ENCODE peak calls at places on chromosome 18, in eight cellular contexts. One of them, this sample, is unnamed.

GRCh38 chr18:9684901-9685738 is 23.0 kb upstream of the RAB31 start:
- DNase-seq in astrocyte: peak
- DNase-seq in PC-3: no peak
- DNase-seq in lower leg skin: no peak
- DNase-seq in Calu3: no peak
- DNase-seq in kidney: no peak
- DNase-seq in nephron progenitor cell: no peak
- DNase-seq in brain microvascular endothelial cell: no peak
- DNase-seq in this sample: no peak

GRCh38 chr18:64283059-64283458 is 134.2 kb upstream of the LINC00305 start:
- DNase-seq in nephron progenitor cell: no peak
- DNase-seq in astrocyte: no peak
- DNase-seq in kidney: no peak
- DNase-seq in brain microvascular endothelial cell: no peak
- DNase-seq in PC-3: no peak
- DNase-seq in Calu3: no peak
- DNase-seq in lower leg skin: no peak
- DNase-seq in this sample: no peak

GRCh38 chr18:8990276-8991031 is 112.0 kb upstream of the NDUFV2 start:
- DNase-seq in lower leg skin: no peak
- DNase-seq in PC-3: no peak
- DNase-seq in brain microvascular endothelial cell: no peak
- DNase-seq in nephron progenitor cell: no peak
- DNase-seq in kidney: no peak
- DNase-seq in Calu3: no peak
- DNase-seq in astrocyte: peak
- DNase-seq in this sample: no peak

GRCh38 chr18:50753311-50753710 is 66.5 kb downstream of the MRO start:
- DNase-seq in lower leg skin: no peak
- DNase-seq in astrocyte: no peak
- DNase-seq in nephron progenitor cell: no peak
- DNase-seq in PC-3: no peak
- DNase-seq in Calu3: no peak
- DNase-seq in kidney: no peak
- DNase-seq in brain microvascular endothelial cell: no peak
- DNase-seq in this sample: no peak

GRCh38 chr18:33495278-33495677 is 54.8 kb upstream of the CCDC178 start:
- DNase-seq in lower leg skin: no peak
- DNase-seq in Calu3: peak
- DNase-seq in PC-3: peak
- DNase-seq in kidney: no peak
- DNase-seq in brain microvascular endothelial cell: peak
- DNase-seq in astrocyte: peak
- DNase-seq in nephron progenitor cell: peak
- DNase-seq in this sample: no peak

GRCh38 chr18:48405108-48405507 is 4.1 kb downstream of the ZBTB7C start:
- DNase-seq in astrocyte: peak
- DNase-seq in nephron progenitor cell: no peak
- DNase-seq in PC-3: peak
- DNase-seq in lower leg skin: no peak
- DNase-seq in kidney: no peak
- DNase-seq in Calu3: no peak
- DNase-seq in brain microvascular endothelial cell: no peak
- DNase-seq in this sample: no peak

GRCh38 chr18:52484977-52485376 is 145.0 kb downstream of the DCC start:
- DNase-seq in lower leg skin: no peak
- DNase-seq in nephron progenitor cell: no peak
- DNase-seq in Calu3: no peak
- DNase-seq in PC-3: peak
- DNase-seq in kidney: no peak
- DNase-seq in astrocyte: no peak
- DNase-seq in brain microvascular endothelial cell: no peak
- DNase-seq in this sample: no peak

GRCh38 chr18:44939037-44939665 is 258.5 kb downstream of the SETBP1 start:
- DNase-seq in kidney: no peak
- DNase-seq in astrocyte: no peak
- DNase-seq in nephron progenitor cell: no peak
- DNase-seq in lower leg skin: no peak
- DNase-seq in Calu3: no peak
- DNase-seq in brain microvascular endothelial cell: no peak
- DNase-seq in PC-3: peak
- DNase-seq in this sample: no peak

GRCh38 chr18:7688580-7688979 is 121.5 kb downstream of the PTPRM start:
- DNase-seq in nephron progenitor cell: no peak
- DNase-seq in PC-3: no peak
- DNase-seq in lower leg skin: no peak
- DNase-seq in kidney: no peak
- DNase-seq in astrocyte: no peak
- DNase-seq in brain microvascular endothelial cell: no peak
- DNase-seq in Calu3: no peak
- DNase-seq in this sample: no peak

GRCh38 chr18:9766076-9766481 is 58.0 kb downstream of the RAB31 start:
- DNase-seq in nephron progenitor cell: no peak
- DNase-seq in Calu3: no peak
- DNase-seq in astrocyte: no peak
- DNase-seq in PC-3: no peak
- DNase-seq in brain microvascular endothelial cell: no peak
- DNase-seq in kidney: peak
- DNase-seq in lower leg skin: no peak
- DNase-seq in this sample: no peak

GRCh38 chr18:53319628-53320027 is 904.8 kb downstream of the MBD2 start:
- DNase-seq in kidney: no peak
- DNase-seq in PC-3: no peak
- DNase-seq in brain microvascular endothelial cell: no peak
- DNase-seq in lower leg skin: no peak
- DNase-seq in astrocyte: no peak
- DNase-seq in Calu3: no peak
- DNase-seq in nephron progenitor cell: no peak
- DNase-seq in this sample: no peak

GRCh38 chr18:3525870-3526420 is 76.0 kb downstream of the TGIF1 start:
- DNase-seq in astrocyte: peak
- DNase-seq in brain microvascular endothelial cell: no peak
- DNase-seq in kidney: no peak
- DNase-seq in nephron progenitor cell: no peak
- DNase-seq in Calu3: no peak
- DNase-seq in lower leg skin: no peak
- DNase-seq in PC-3: no peak
- DNase-seq in this sample: no peak

GRCh38 chr18:44736664-44737063 is 56.0 kb downstream of the SETBP1 start:
- DNase-seq in kidney: no peak
- DNase-seq in astrocyte: no peak
- DNase-seq in nephron progenitor cell: no peak
- DNase-seq in Calu3: no peak
- DNase-seq in PC-3: no peak
- DNase-seq in lower leg skin: no peak
- DNase-seq in brain microvascular endothelial cell: no peak
- DNase-seq in this sample: no peak

GRCh38 chr18:10122116-10122515 is 208.3 kb downstream of the VAPA start:
- DNase-seq in brain microvascular endothelial cell: peak
- DNase-seq in astrocyte: peak
- DNase-seq in lower leg skin: no peak
- DNase-seq in nephron progenitor cell: no peak
- DNase-seq in kidney: no peak
- DNase-seq in PC-3: peak
- DNase-seq in Calu3: peak
- DNase-seq in this sample: no peak

GRCh38 chr18:32328379-32328778 is 138.5 kb downstream of the MEP1B start:
- DNase-seq in brain microvascular endothelial cell: peak
- DNase-seq in Calu3: no peak
- DNase-seq in lower leg skin: no peak
- DNase-seq in kidney: no peak
- DNase-seq in astrocyte: peak
- DNase-seq in PC-3: peak
- DNase-seq in nephron progenitor cell: no peak
- DNase-seq in this sample: no peak

GRCh38 chr18:67519582-67519981 is 3.1 kb upstream of the DSEL start:
- DNase-seq in nephron progenitor cell: no peak
- DNase-seq in PC-3: peak
- DNase-seq in lower leg skin: no peak
- DNase-seq in Calu3: no peak
- DNase-seq in brain microvascular endothelial cell: peak
- DNase-seq in astrocyte: peak
- DNase-seq in kidney: no peak
- DNase-seq in this sample: no peak

GRCh38 chr18:29012364-29012763 is 835.4 kb upstream of the CDH2 start:
- DNase-seq in brain microvascular endothelial cell: no peak
- DNase-seq in lower leg skin: no peak
- DNase-seq in nephron progenitor cell: no peak
- DNase-seq in Calu3: no peak
- DNase-seq in astrocyte: no peak
- DNase-seq in kidney: no peak
- DNase-seq in PC-3: no peak
- DNase-seq in this sample: no peak

GRCh38 chr18:49483198-49483597 is 3.8 kb downstream of the C18orf32 start:
- DNase-seq in lower leg skin: no peak
- DNase-seq in PC-3: no peak
- DNase-seq in astrocyte: no peak
- DNase-seq in kidney: no peak
- DNase-seq in Calu3: no peak
- DNase-seq in nephron progenitor cell: no peak
- DNase-seq in brain microvascular endothelial cell: no peak
- DNase-seq in this sample: no peak

GRCh38 chr18:49490246-49490762 is 3.3 kb upstream of the C18orf32 start:
- DNase-seq in lower leg skin: no peak
- DNase-seq in Calu3: no peak
- DNase-seq in brain microvascular endothelial cell: no peak
- DNase-seq in kidney: no peak
- DNase-seq in PC-3: no peak
- DNase-seq in astrocyte: peak
- DNase-seq in nephron progenitor cell: no peak
- DNase-seq in this sample: no peak

GRCh38 chr18:49487711-49488310 is 777 bp upstream of the C18orf32 start:
- DNase-seq in astrocyte: no peak
- DNase-seq in Calu3: no peak
- DNase-seq in kidney: no peak
- DNase-seq in lower leg skin: no peak
- DNase-seq in PC-3: no peak
- DNase-seq in nephron progenitor cell: no peak
- DNase-seq in brain microvascular endothelial cell: no peak
- DNase-seq in this sample: no peak

GRCh38 chr18:49486617-49486958 is 446 bp downstream of the C18orf32 start:
- DNase-seq in kidney: no peak
- DNase-seq in PC-3: no peak
- DNase-seq in nephron progenitor cell: no peak
- DNase-seq in lower leg skin: no peak
- DNase-seq in brain microvascular endothelial cell: no peak
- DNase-seq in astrocyte: no peak
- DNase-seq in Calu3: no peak
- DNase-seq in this sample: no peak

GRCh38 chr18:49486959-49487710 is at the start of gene C18orf32:
- DNase-seq in kidney: peak
- DNase-seq in Calu3: peak
- DNase-seq in brain microvascular endothelial cell: peak
- DNase-seq in PC-3: peak
- DNase-seq in nephron progenitor cell: peak
- DNase-seq in astrocyte: peak
- DNase-seq in lower leg skin: peak
- DNase-seq in this sample: peak
- TF ChIP-seq CTCF in kidney: no peak
- TF ChIP-seq CTCF in Calu3: no peak
- TF ChIP-seq CTCF in brain microvascular endothelial cell: no peak
- TF ChIP-seq CTCF in PC-3: no peak
- TF ChIP-seq CTCF in nephron progenitor cell: no peak
- TF ChIP-seq CTCF in astrocyte: no peak
- TF ChIP-seq CTCF in lower leg skin: no peak
- TF ChIP-seq CTCF in this sample: no peak

DNA sequence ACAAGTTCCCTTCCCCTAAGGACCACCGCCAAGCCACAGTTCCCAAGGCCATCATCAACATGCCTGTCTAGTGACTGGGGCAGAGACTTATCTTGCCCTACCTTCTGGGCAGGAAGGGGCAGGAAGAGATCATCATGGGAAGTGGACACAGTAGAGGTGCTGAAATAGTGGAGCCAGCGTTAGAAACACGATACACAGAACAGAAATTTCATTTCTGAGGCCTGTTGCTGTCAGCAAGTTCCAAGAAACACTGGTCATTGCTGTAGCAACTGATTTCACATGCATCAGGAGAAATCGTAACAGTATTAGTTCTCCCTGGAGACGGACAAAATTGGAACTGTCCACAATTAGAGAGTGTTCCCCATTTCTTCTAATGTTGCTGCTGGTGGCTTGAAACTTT is 83.0 kb downstream of the COLEC12 start:
- DNase-seq in Calu3: no peak
- DNase-seq in astrocyte: no peak
- DNase-seq in nephron progenitor cell: no peak
- DNase-seq in kidney: no peak
- DNase-seq in lower leg skin: no peak
- DNase-seq in PC-3: no peak
- DNase-seq in brain microvascular endothelial cell: no peak
- DNase-seq in this sample: no peak
- TF ChIP-seq CTCF in Calu3: no peak
- TF ChIP-seq CTCF in astrocyte: no peak
- TF ChIP-seq CTCF in nephron progenitor cell: no peak
- TF ChIP-seq CTCF in kidney: no peak
- TF ChIP-seq CTCF in lower leg skin: no peak
- TF ChIP-seq CTCF in PC-3: no peak
- TF ChIP-seq CTCF in brain microvascular endothelial cell: no peak
- TF ChIP-seq CTCF in this sample: no peak

GRCh38 chr18:74831571-74832250 is 234.0 kb downstream of the ZNF407 start:
- DNase-seq in Calu3: no peak
- DNase-seq in lower leg skin: no peak
- DNase-seq in kidney: peak
- DNase-seq in PC-3: peak
- DNase-seq in astrocyte: peak
- DNase-seq in nephron progenitor cell: no peak
- DNase-seq in brain microvascular endothelial cell: peak
- DNase-seq in this sample: no peak
- TF ChIP-seq CTCF in Calu3: no peak
- TF ChIP-seq CTCF in lower leg skin: no peak
- TF ChIP-seq CTCF in kidney: no peak
- TF ChIP-seq CTCF in PC-3: no peak
- TF ChIP-seq CTCF in astrocyte: no peak
- TF ChIP-seq CTCF in nephron progenitor cell: no peak
- TF ChIP-seq CTCF in brain microvascular endothelial cell: no peak
- TF ChIP-seq CTCF in this sample: no peak

GRCh38 chr18:76358774-76359173 is 136.3 kb downstream of the ZNF516 start:
- DNase-seq in Calu3: no peak
- DNase-seq in lower leg skin: no peak
- DNase-seq in astrocyte: no peak
- DNase-seq in kidney: no peak
- DNase-seq in brain microvascular endothelial cell: no peak
- DNase-seq in nephron progenitor cell: no peak
- DNase-seq in PC-3: no peak
- DNase-seq in this sample: no peak

GRCh38 chr18:76356666-76357065 is 138.4 kb downstream of the ZNF516 start:
- DNase-seq in PC-3: no peak
- DNase-seq in astrocyte: no peak
- DNase-seq in lower leg skin: no peak
- DNase-seq in Calu3: no peak
- DNase-seq in brain microvascular endothelial cell: no peak
- DNase-seq in kidney: no peak
- DNase-seq in nephron progenitor cell: no peak
- DNase-seq in this sample: no peak

GRCh38 chr18:76359909-76360308 is 135.1 kb downstream of the ZNF516 start:
- DNase-seq in PC-3: no peak
- DNase-seq in lower leg skin: no peak
- DNase-seq in Calu3: no peak
- DNase-seq in astrocyte: no peak
- DNase-seq in kidney: no peak
- DNase-seq in nephron progenitor cell: no peak
- DNase-seq in brain microvascular endothelial cell: no peak
- DNase-seq in this sample: no peak

GRCh38 chr18:76357585-76358265 is 137.3 kb downstream of the ZNF516 start:
- DNase-seq in brain microvascular endothelial cell: no peak
- DNase-seq in Calu3: no peak
- DNase-seq in lower leg skin: no peak
- DNase-seq in PC-3: no peak
- DNase-seq in astrocyte: no peak
- DNase-seq in kidney: no peak
- DNase-seq in nephron progenitor cell: no peak
- DNase-seq in this sample: no peak

GRCh38 chr18:76357174-76357573 is 137.9 kb downstream of the ZNF516 start:
- DNase-seq in lower leg skin: no peak
- DNase-seq in kidney: no peak
- DNase-seq in nephron progenitor cell: no peak
- DNase-seq in Calu3: no peak
- DNase-seq in PC-3: no peak
- DNase-seq in brain microvascular endothelial cell: no peak
- DNase-seq in astrocyte: no peak
- DNase-seq in this sample: no peak
- TF ChIP-seq CTCF in lower leg skin: no peak
- TF ChIP-seq CTCF in kidney: no peak
- TF ChIP-seq CTCF in nephron progenitor cell: no peak
- TF ChIP-seq CTCF in Calu3: no peak
- TF ChIP-seq CTCF in PC-3: no peak
- TF ChIP-seq CTCF in brain microvascular endothelial cell: no peak
- TF ChIP-seq CTCF in astrocyte: no peak
- TF ChIP-seq CTCF in this sample: no peak

This sample was measured in mesothelial cell of epicardium.